ENCODE peak calls at places on chromosomes 16 and 17, in nine cellular contexts. E is fibroblast of mammary gland, O is AG04449, X is SK-N-SH, U is AG10803, H is breast epithelium, L is nephron progenitor cell, T is IMR-90, Z is PC-9. D is an unnamed sample.

GRCh38 chr16:70740919-70741778 is 55.3 kb upstream of the MTSS2 start:
- DNase-seq in Z (no peak), E (peak; percentile 76), L (no peak), T (peak; percentile 87), O (peak; percentile 57), H (no peak), U (peak; percentile 96), X (no peak), D (no peak)

GRCh38 chr17:7177210-7177953 is 1.8 kb downstream of the ASGR1 start:
- DNase-seq in E (peak; percentile 55), L (peak; percentile 88), X (peak; percentile 95), T (peak; percentile 64), H (peak; percentile 54), U (peak; percentile 40), Z (peak; percentile 39), O (no peak), D (peak; percentile 92)

GRCh38 chr17:72725432-72726068 is 366.9 kb downstream of the SLC39A11 start:
- DNase-seq in O (no peak), L (peak; percentile 75), E (peak; percentile 68), U (peak; percentile 44), Z (no peak), H (peak; percentile 37), T (peak; percentile 66), X (peak; percentile 78), D (peak; percentile 55)

GRCh38 chr17:83053021-83053778 is 26.2 kb upstream of the METRNL start:
- DNase-seq in E (peak; percentile 55), T (peak; percentile 30), H (no peak), L (no peak), X (no peak), U (no peak), O (no peak), Z (no peak), D (no peak)

GRCh38 chr17:12977008-12977751 is 40.6 kb downstream of the ELAC2 start:
- DNase-seq in E (peak; percentile 34), L (no peak), Z (no peak), H (peak; percentile 23), T (peak; percentile 22), U (peak; percentile 53), X (no peak), O (no peak), D (no peak)

GRCh38 chr16:54070944-54071343 is 215.6 kb downstream of the IRX3 start:
- DNase-seq in E (no peak), Z (no peak), H (no peak), X (no peak), T (no peak), L (no peak), O (no peak), U (no peak), D (peak; percentile 39)

GRCh38 chr16:87328846-87329245 is 11.7 kb upstream of the C16orf95 start:
- DNase-seq in X (no peak), Z (no peak), L (no peak), E (no peak), O (no peak), U (no peak), H (no peak), T (no peak), D (no peak)

GRCh38 chr16:20923876-20924275 is 23.3 kb downstream of the LYRM1 start:
- DNase-seq in L (no peak), T (no peak), U (no peak), H (no peak), E (no peak), O (no peak), Z (no peak), X (no peak), D (no peak)

GRCh38 chr16:85480727-85481101 is 132.4 kb upstream of the GSE1 start:
- DNase-seq in X (no peak), E (peak; percentile 33), U (no peak), T (no peak), O (no peak), L (no peak), H (no peak), Z (peak; percentile 48), D (no peak)

GRCh38 chr16:85477801-85478363 is 135.2 kb upstream of the GSE1 start:
- DNase-seq in U (no peak), H (no peak), X (no peak), Z (no peak), O (no peak), E (peak; percentile 8), T (no peak), L (no peak), D (no peak)

GRCh38 chr16:85481738-85482137 is 131.4 kb upstream of the GSE1 start:
- DNase-seq in U (no peak), H (no peak), T (no peak), L (no peak), E (no peak), O (no peak), Z (no peak), X (no peak), D (no peak)

GRCh38 chr16:85481206-85481605 is 131.9 kb upstream of the GSE1 start:
- DNase-seq in T (no peak), L (no peak), Z (no peak), U (no peak), O (no peak), X (no peak), H (no peak), E (no peak), D (no peak)

DNA sequence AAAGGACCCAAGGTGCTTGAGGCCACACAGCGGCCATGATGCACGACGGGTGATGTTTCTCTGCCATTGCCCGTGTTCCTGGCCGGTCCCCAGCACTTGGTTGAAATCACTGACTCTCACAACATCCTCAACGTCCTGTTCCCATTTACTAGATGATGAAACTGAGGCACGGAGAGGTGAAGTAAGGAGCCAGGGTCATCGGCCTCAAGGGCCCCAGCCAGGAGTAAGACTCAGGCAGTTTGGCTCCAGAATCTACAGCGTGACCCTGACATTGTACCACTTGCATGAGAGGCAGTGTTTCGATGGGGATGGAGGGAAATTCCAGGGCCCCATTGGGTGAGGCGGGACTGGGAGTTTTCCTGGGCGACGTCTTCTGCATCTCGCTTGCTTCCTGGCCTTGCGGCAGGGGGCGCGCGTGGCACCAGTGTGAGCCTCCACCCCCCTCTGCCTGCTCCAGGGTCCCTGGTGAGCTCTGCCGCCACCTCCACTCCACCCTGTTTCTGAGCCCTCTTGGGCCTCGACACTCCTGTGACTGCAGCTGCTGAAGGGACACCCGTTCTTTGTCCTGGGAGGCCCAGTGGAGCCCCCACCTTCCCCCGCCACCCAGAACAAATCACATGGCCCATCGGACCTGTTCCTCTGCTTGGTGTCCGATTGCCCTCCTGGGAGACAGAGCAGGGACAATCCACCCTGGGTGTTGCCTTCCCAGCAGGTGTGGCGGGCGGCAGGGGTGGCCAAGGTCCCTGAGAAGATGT is 133.0 kb upstream of the GSE1 start:
- DNase-seq in T (no peak), Z (peak; percentile 59), L (peak; percentile 47), X (no peak), O (no peak), E (no peak), H (no peak), U (no peak), D (peak; percentile 87)
- TF ChIP-seq CTCF in T (no peak), Z (peak; percentile 64), L (peak; percentile 19), X (no peak), O (peak; percentile 38), E (no peak), H (no peak), U (peak; percentile 37), D (peak; percentile 75)

DNA sequence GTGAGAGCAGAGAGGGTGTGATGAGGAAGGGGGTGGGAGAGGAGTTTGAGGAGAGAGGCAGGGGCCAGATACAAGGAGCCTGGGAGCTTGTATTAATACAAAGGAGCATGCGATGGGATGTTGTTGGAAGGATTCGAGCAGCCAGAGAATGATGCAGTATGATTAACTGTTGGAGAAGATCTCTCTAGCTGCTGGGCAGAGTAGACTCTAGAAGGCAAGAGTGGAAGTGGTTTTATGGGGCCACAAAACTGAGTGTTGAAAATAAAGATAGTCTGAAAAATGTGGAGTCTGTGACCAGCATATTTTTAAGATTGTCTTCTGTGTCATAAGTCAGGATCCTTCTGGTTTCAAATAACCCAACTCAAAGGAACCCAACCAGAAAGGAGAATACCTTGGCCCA is 98.3 kb downstream of the MSI2 start:
- DNase-seq in H (no peak), Z (no peak), T (no peak), X (no peak), O (no peak), U (no peak), E (no peak), L (no peak), D (no peak)
- TF ChIP-seq CTCF in H (no peak), Z (no peak), T (no peak), X (no peak), O (no peak), U (no peak), E (no peak), L (no peak), D (no peak)

GRCh38 chr16:30535777-30536190 is 1.1 kb upstream of the ZNF747 start:
- DNase-seq in X (peak; percentile 85), E (peak; percentile 71), U (peak; percentile 76), Z (peak; percentile 61), L (peak; percentile 59), H (peak; percentile 72), T (peak; percentile 62), O (no peak), D (peak; percentile 86)
- TF ChIP-seq CTCF in X (peak; percentile 45), E (peak; percentile 66), U (peak; percentile 76), Z (peak; percentile 62), L (peak; percentile 26), H (peak; percentile 64), T (peak; percentile 48), O (peak; percentile 82), D (peak; percentile 69)

GRCh38 chr17:38579934-38580333 is 25.8 kb downstream of the SRCIN1 start:
- DNase-seq in E (peak; percentile 52), O (no peak), X (peak; percentile 94), U (no peak), Z (no peak), L (peak; percentile 49), T (peak; percentile 13), H (no peak), D (peak; percentile 60)
- TF ChIP-seq CTCF in E (peak; percentile 1), O (no peak), X (peak; percentile 41), U (peak; percentile 17), Z (no peak), L (no peak), T (peak; percentile 2), H (no peak), D (peak; percentile 23)

GRCh38 chr17:61571624-61572023 is 19.4 kb downstream of the NACA2 start:
- DNase-seq in Z (no peak), E (no peak), U (no peak), L (no peak), T (no peak), O (no peak), H (no peak), X (no peak), D (no peak)

GRCh38 chr17:61578645-61579044 is 12.4 kb downstream of the NACA2 start:
- DNase-seq in U (no peak), L (no peak), X (no peak), T (no peak), O (no peak), H (no peak), E (no peak), Z (no peak), D (no peak)

GRCh38 chr17:61575352-61575975 is 15.6 kb downstream of the NACA2 start:
- DNase-seq in H (no peak), O (no peak), Z (no peak), E (peak; percentile 11), X (no peak), L (no peak), U (no peak), T (peak; percentile 25), D (no peak)

GRCh38 chr17:61575983-61576382 is 15.0 kb downstream of the NACA2 start:
- DNase-seq in O (no peak), T (no peak), L (no peak), E (no peak), X (no peak), Z (no peak), H (no peak), U (no peak), D (no peak)

GRCh38 chr17:61574542-61575351 is 16.3 kb downstream of the NACA2 start:
- DNase-seq in U (peak; percentile 47), T (peak; percentile 65), L (peak; percentile 27), E (peak; percentile 47), X (peak; percentile 76), Z (peak; percentile 43), H (no peak), O (no peak), D (no peak)
- TF ChIP-seq CTCF in U (peak; percentile 45), T (peak; percentile 46), L (peak; percentile 10), E (peak; percentile 26), X (peak; percentile 59), Z (peak; percentile 65), H (peak; percentile 36), O (peak; percentile 39), D (no peak)